ENCODE peak calls at places on chromosomes 7 and 10, in seven cellular contexts. Y, F, O, D, B, I and W are unnamed samples.

GRCh38 chr7:111138196-111138569 is 47.3 kb downstream of the LRRN3 start:
- DNase-seq in Y (no peak), F (peak), O (no peak), D (no peak), B (peak), I (peak), W (no peak)

GRCh38 chr7:156400046-156400445 is 240.5 kb upstream of the RNF32 start:
- DNase-seq in Y (no peak), F (no peak), O (no peak), D (no peak), B (no peak), I (no peak), W (no peak)

GRCh38 chr7:48168159-48168558 is 3.1 kb upstream of the ABCA13 start:
- DNase-seq in Y (no peak), F (peak), O (no peak), D (no peak), B (peak), I (no peak), W (no peak)

GRCh38 chr10:119518936-119519335 is 23.6 kb downstream of the RGS10 start:
- DNase-seq in Y (no peak), F (no peak), O (no peak), D (no peak), B (no peak), I (no peak), W (no peak)

GRCh38 chr7:127922661-127923060 is 108.6 kb downstream of the LRRC4 start:
- DNase-seq in Y (no peak), F (no peak), O (no peak), D (no peak), B (no peak), I (no peak), W (no peak)

GRCh38 chr7:95478139-95479037 is 7.4 kb upstream of the ASB4 start:
- DNase-seq in Y (no peak), F (peak), O (peak), D (no peak), B (peak), I (no peak), W (peak)

GRCh38 chr7:18019562-18019961 is 8.1 kb downstream of the PRPS1L1 start:
- DNase-seq in Y (no peak), F (peak), O (no peak), D (no peak), B (peak), I (no peak), W (no peak)

GRCh38 chr7:11188529-11189310 is 215.0 kb downstream of the PHF14 start:
- DNase-seq in Y (no peak), F (no peak), O (no peak), D (no peak), B (no peak), I (no peak), W (no peak)

GRCh38 chr10:92290076-92290836 is 622 bp downstream of the CPEB3 start:
- DNase-seq in Y (peak), F (peak), O (peak), D (no peak), B (peak), I (no peak), W (peak)